ENCODE peak calls at places on chromosomes 6 and 20, in four cellular contexts. X is uterus, C is thoracic aorta, O is A549. G is an unnamed sample.

GRCh38 chr6:21132856-21133610 is 460.5 kb upstream of the SOX4 start:
- DNase-seq in X (no peak), C (no peak), O (no peak), G (no peak)

GRCh38 chr20:54174452-54175175 is 828 bp upstream of the CYP24A1 start:
- DNase-seq in X (no peak), C (no peak), O (peak; percentile 87), G (no peak)

GRCh38 chr6:56542367-56543331 is 100.0 kb downstream of the DST start:
- DNase-seq in X (peak; percentile 98), C (peak; percentile 87), O (peak; percentile 93), G (peak; percentile 44)

GRCh38 chr6:31403283-31403989 is at the start of gene MICA:
- DNase-seq in X (peak; percentile 90), C (peak; percentile 58), O (peak; percentile 85), G (peak; percentile 72)

GRCh38 chr20:12180107-12180661 is 262.5 kb downstream of the BTBD3 start:
- DNase-seq in X (no peak), C (no peak), O (no peak), G (no peak)

GRCh38 chr6:95185874-95186273 is 391.5 kb upstream of the MANEA start:
- DNase-seq in X (no peak), C (no peak), O (no peak), G (no peak)

GRCh38 chr20:36097751-36098151 is 56.8 kb upstream of the EPB41L1 start:
- DNase-seq in X (no peak), C (no peak), O (no peak), G (no peak)

GRCh38 chr6:43724354-43724753 is 36.8 kb upstream of the MRPS18A start:
- DNase-seq in X (no peak), C (no peak), O (no peak), G (no peak)

GRCh38 chr6:145529582-145529981 is 205.7 kb downstream of the EPM2A start:
- DNase-seq in X (no peak), C (no peak), O (no peak), G (no peak)

GRCh38 chr20:5781798-5782750 is 31.9 kb downstream of the SHLD1 start:
- DNase-seq in X (no peak), C (no peak), O (peak; percentile 69), G (no peak)
- H3K27ac ChIP-seq in X (no peak overlapping the region), C (no peak overlapping the region), O (peak overlapping the region; percentile 80), G (no peak overlapping the region)

GRCh38 chr6:155377061-155377460 is 62.8 kb upstream of the TFB1M start:
- DNase-seq in X (no peak), C (no peak), O (peak; percentile 41), G (no peak)
- H3K27ac ChIP-seq in X (no peak overlapping the region), C (no peak overlapping the region), O (no peak overlapping the region), G (no peak overlapping the region)

DNA sequence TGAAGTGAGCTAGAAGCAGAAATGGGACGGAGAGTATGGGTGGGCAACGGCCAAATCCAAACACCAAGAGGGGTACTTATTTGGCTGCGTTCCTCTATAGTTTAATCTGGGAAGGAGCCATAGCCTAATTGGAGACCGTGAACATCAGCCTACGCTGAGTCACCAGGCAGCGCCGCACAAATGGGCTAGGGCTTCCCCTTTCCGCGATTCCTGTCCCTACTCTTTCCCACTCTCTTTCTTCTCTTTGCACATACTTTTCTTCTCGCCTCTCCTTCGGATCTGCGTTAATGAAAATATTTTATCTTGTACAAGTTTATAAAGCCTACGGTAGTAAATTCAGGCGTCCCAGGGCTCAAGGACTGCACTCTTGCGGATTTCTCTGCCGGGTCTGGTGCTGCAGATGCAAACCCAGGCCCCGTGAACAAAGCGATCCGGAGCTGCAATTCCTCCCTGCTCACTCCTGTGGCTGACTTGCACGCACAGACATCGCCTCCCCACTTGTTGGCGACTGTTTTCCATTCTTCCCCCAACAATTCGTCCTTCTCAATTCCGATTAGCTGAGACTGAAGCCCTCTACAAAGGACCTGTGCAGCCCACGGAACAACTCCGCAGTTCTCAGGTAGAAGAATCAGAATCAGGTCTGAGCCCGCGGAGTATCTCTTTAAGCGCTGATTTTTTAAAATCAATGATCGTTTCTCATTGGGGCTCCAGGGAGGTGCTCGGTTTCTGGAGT is 4.2 kb upstream of the TBX18 start:
- DNase-seq in X (no peak), C (no peak), O (peak; percentile 71), G (no peak)
- H3K27ac ChIP-seq in X (no peak overlapping the region), C (peak overlapping the region; percentile 75), O (peak overlapping the region; percentile 73), G (no peak overlapping the region)

DNA sequence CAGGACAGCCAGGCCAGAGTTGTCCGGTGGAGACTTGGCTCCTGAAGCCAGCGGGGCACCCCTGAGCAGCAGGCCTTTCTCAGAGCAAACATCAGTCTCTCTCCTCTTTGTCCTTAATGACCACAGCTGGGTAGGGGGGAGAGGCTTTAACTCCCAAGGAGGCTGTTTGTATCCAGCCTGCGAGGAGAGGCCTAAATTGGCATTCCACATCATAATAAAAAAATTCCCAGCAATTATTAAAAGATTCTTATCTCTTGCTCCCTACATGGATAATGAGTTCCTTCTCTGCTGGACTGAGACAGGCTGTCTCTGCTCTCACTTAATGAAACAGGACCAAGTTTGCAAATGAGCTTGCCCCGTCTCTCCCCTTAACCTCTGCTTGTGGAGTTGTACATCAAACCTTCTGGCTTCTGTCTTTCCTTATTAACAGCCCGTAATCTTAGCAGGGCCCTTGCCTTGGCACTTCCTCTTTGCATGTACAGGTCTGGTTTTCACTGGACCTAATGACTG is 838.2 kb downstream of the MAFB start:
- DNase-seq in X (no peak), C (no peak), O (no peak), G (no peak)
- H3K27ac ChIP-seq in X (peak overlapping the region; percentile 47), C (no peak overlapping the region), O (no peak overlapping the region), G (no peak overlapping the region)

GRCh38 chr20:49236301-49236700 is 17.1 kb downstream of the DDX27 start:
- DNase-seq in X (no peak), C (no peak), O (no peak), G (no peak)
- H3K27ac ChIP-seq in X (no peak overlapping the region), C (no peak overlapping the region), O (no peak overlapping the region), G (no peak overlapping the region)

GRCh38 chr20:33566781-33567603 is 77.1 kb downstream of the CBFA2T2 start:
- DNase-seq in X (no peak), C (no peak), O (no peak), G (no peak)
- H3K27ac ChIP-seq in X (no peak overlapping the region), C (no peak overlapping the region), O (no peak overlapping the region), G (no peak overlapping the region)

GRCh38 chr20:56637576-56637975 is 8.5 kb downstream of the TFAP2C start:
- DNase-seq in X (no peak), C (no peak), O (no peak), G (no peak)
- H3K27ac ChIP-seq in X (no peak overlapping the region), C (no peak overlapping the region), O (no peak overlapping the region), G (no peak overlapping the region)

G was measured in CD4-positive, alpha-beta T cell.